ENCODE peak calls at places on chromosomes 7 and 10, in nine cellular contexts. K is CD4-positive, CD25-positive, alpha-beta regulatory T cell; C is suprapubic skin; O is mammary epithelial cell; T is pancreas; W is HCT116; Z is body of pancreas; F is Panc1; L is kidney epithelial cell. U is an unnamed sample. For H3K36me3, the result is how much of the 10 kb centered on the place peaks cover.

GRCh38 chr10:123687758-123688157 is 21.6 kb downstream of the GPR26 start:
- DNase-seq in T (no peak), C (no peak), L (no peak), F (no peak), K (no peak), W (no peak), Z (no peak), O (no peak), U (no peak)

GRCh38 chr10:79192677-79193003 is 123.9 kb downstream of the ZMIZ1 start:
- DNase-seq in L (no peak), T (no peak), W (no peak), Z (no peak), K (no peak), C (no peak), F (no peak), O (peak), U (no peak)

GRCh38 chr10:132421377-132422168 is 24.6 kb downstream of the PWWP2B start:
- DNase-seq in W (no peak), T (peak), K (peak), F (no peak), Z (peak), O (no peak), L (no peak), C (no peak), U (peak)

GRCh38 chr7:12423355-12423994 is 19.8 kb upstream of the VWDE start:
- DNase-seq in C (no peak), W (no peak), F (no peak), K (no peak), Z (no peak), L (no peak), O (peak), T (no peak), U (no peak)

GRCh38 chr10:91603931-91604331 is 28.9 kb downstream of the PPP1R3C start:
- DNase-seq in L (peak), K (no peak), Z (peak), T (peak), C (no peak), F (no peak), O (peak), W (no peak), U (no peak)

GRCh38 chr10:71840177-71840711 is 10.8 kb downstream of the PSAP start:
- DNase-seq in W (no peak), K (no peak), L (peak), C (no peak), Z (peak), F (no peak), T (peak), O (peak), U (no peak)

GRCh38 chr10:63812491-63812890 is 291.3 kb downstream of the REEP3 start:
- DNase-seq in C (no peak), T (no peak), O (no peak), W (no peak), L (no peak), Z (no peak), K (no peak), F (no peak), U (no peak)

GRCh38 chr10:27747096-27747451 is 1.5 kb upstream of the MKX start:
- DNase-seq in L (no peak), F (no peak), Z (no peak), K (no peak), W (no peak), T (no peak), O (no peak), C (no peak), U (no peak)

GRCh38 chr10:133613699-133614098 is 12.9 kb downstream of the FRG2B start:
- DNase-seq in F (no peak), K (no peak), T (no peak), Z (no peak), C (no peak), W (no peak), O (no peak), L (no peak), U (no peak)

DNA sequence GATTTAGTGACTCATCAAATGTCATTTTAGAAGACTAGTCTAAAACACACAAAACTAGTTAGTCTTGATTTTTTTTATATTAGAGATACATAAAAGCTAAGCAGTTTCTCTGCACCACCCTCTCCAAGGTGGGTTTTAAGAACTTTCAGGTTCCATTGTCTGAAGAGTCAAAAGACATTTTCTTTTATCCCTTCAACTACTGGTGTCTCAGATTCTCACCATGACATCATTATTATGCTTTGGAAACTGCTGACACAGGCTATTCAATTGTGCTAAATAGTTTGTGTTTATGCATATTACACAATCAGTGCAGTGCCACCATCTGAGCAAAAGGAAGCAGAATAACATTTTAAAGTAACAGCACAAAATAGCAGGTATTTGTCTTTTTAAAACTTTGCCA is 52.2 kb downstream of the IGF2BP3 start:
- DNase-seq in T (no peak), K (peak), F (no peak), Z (no peak), W (no peak), C (no peak), L (peak), O (peak), U (peak)
- H3K36me3 ChIP-seq in T (under half), K (under half), F (under half), Z (under half), W (under half), C (under half), L (under half), O (under half), U (under half)

DNA sequence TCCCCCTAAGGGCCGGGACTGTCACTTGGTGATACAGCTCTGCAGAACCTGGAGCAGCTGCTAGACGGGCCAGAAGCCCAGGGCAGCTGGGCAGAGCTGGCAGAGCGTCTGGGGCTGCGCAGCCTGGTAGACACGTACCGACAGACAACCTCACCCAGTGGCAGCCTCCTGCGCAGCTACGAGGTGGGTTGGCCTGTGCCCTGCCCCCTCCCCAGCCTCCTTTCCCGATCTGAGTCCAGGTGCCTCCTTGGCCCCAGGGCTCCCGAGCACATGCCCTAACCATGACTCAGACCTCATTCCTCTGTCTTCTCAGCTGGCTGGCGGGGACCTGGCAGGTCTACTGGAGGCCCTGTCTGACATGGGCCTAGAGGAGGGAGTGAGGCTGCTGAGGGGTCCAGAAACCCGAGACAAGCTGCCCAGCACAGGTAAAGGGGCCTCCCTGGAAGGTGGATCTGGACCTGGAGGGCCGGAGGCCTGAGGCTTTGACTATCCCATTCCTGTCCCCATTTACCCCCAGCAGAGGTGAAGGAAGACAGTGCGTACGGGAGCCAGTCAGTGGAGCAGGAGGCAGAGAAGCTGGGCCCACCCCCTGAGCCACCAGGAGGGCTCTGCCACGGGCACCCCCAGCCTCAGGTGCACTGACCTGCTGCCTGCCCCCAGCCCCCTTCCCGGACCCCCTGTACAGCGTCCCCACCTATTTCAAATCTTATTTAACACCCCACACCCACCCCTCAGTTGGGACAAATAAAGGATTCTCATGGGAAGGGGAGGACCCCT is 6.4 kb downstream of the NFKB2 start:
- DNase-seq in W (no peak), F (no peak), T (no peak), K (no peak), C (peak), Z (no peak), L (no peak), O (peak), U (no peak)
- H3K36me3 ChIP-seq in W (under half), F (under half), T (under half), K (under half), C (under half), Z (under half), L (under half), O (under half), U (under half)

GRCh38 chr7:2219606-2220005 is 13.1 kb downstream of the MAD1L1 start:
- DNase-seq in T (no peak), Z (no peak), K (no peak), O (no peak), F (no peak), C (no peak), W (no peak), L (no peak), U (no peak)

GRCh38 chr7:2219136-2219535 is 13.6 kb downstream of the MAD1L1 start:
- DNase-seq in F (no peak), W (no peak), L (no peak), K (no peak), O (no peak), T (no peak), Z (no peak), C (no peak), U (no peak)

GRCh38 chr7:2217206-2217605 is 15.5 kb downstream of the MAD1L1 start:
- DNase-seq in T (no peak), Z (no peak), W (no peak), O (no peak), F (no peak), L (no peak), K (no peak), C (no peak), U (no peak)

GRCh38 chr7:2217716-2218443 is 14.9 kb downstream of the MAD1L1 start:
- DNase-seq in W (no peak), T (no peak), L (no peak), Z (no peak), C (no peak), F (no peak), K (no peak), O (no peak), U (no peak)

DNA sequence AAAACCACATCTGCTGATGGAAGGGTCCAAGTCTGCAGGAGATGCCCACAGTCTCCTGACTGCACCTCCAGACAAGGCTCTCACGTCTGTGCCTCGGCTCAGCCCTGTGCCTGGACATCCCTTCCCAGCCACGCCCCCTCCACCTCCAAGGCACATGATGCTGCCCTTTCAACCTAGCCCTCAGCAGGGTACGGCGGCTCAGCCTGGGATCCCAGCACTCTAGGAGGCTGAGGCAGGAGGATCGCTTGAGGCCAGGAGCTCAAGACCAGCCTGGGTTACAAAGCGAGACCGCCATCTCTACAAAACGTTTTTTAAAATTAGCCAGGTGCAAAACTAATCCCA is 14.3 kb downstream of the MAD1L1 start:
- DNase-seq in K (no peak), L (no peak), T (no peak), W (no peak), Z (no peak), O (no peak), C (no peak), F (no peak), U (no peak)
- H3K36me3 ChIP-seq in K (under half), L (under half), T (under half), W (under half), Z (under half), O (under half), C (half or more), F (under half), U (under half)

GRCh38 chr7:77309714-77310220 is 106.4 kb downstream of the GSAP start:
- DNase-seq in K (no peak), O (peak), L (no peak), W (no peak), C (no peak), F (no peak), T (no peak), Z (no peak), U (no peak)

GRCh38 chr7:77313876-77314480 is 102.2 kb downstream of the GSAP start:
- DNase-seq in T (no peak), L (no peak), K (no peak), F (no peak), C (no peak), Z (no peak), O (no peak), W (no peak), U (no peak)

GRCh38 chr7:77308792-77309191 is 107.4 kb downstream of the GSAP start:
- DNase-seq in T (no peak), W (no peak), K (no peak), Z (no peak), L (no peak), C (no peak), F (no peak), O (peak), U (no peak)

GRCh38 chr7:77313086-77313485 is 103.1 kb downstream of the GSAP start:
- DNase-seq in K (no peak), C (no peak), T (no peak), O (no peak), Z (no peak), W (no peak), L (no peak), F (no peak), U (no peak)

GRCh38 chr7:77310982-77311381 is 105.2 kb downstream of the GSAP start:
- DNase-seq in Z (no peak), F (no peak), C (no peak), T (no peak), O (no peak), W (no peak), L (no peak), K (no peak), U (no peak)
- H3K36me3 ChIP-seq in Z (under half), F (under half), C (under half), T (under half), O (under half), W (under half), L (under half), K (under half), U (under half)

DNA sequence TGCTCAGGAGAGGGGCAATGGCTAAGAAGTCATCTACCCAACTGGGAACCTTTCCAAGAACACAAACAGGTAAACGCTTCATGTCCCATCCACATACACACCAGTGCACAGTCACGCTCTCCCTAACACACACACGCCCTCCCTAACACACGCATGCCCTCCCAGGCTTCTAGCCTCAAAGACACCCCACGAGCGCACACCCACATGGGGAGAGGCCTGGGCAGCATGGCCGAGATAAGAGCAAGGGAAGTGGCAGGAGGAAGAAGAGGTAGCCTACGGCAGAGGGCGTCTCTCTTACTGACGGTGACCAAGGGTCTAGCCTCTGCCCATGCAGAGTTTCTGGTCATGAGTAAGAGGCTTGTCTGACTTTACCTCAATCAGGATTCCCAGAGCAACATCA is 3.1 kb downstream of the CYREN start:
- DNase-seq in O (no peak), L (no peak), K (no peak), Z (no peak), F (no peak), T (no peak), C (no peak), W (no peak), U (no peak)
- H3K36me3 ChIP-seq in O (under half), L (under half), K (under half), Z (under half), F (under half), T (under half), C (under half), W (under half), U (under half)

GRCh38 chr10:67976292-67977245 is 92.1 kb downstream of the SIRT1 start:
- DNase-seq in W (no peak), Z (peak), F (no peak), O (no peak), T (peak), L (no peak), C (no peak), K (no peak), U (no peak)
- H3K36me3 ChIP-seq in W (under half), Z (under half), F (under half), O (under half), T (under half), L (under half), C (half or more), K (half or more), U (under half)

GRCh38 chr7:98944386-98944785 is 66.1 kb downstream of the TRRAP start:
- DNase-seq in W (no peak), L (no peak), O (no peak), C (no peak), K (no peak), F (no peak), Z (no peak), T (no peak), U (no peak)

GRCh38 chr7:98945852-98946251 is 67.5 kb downstream of the TRRAP start:
- DNase-seq in O (no peak), T (no peak), W (no peak), C (no peak), L (no peak), K (no peak), Z (no peak), F (no peak), U (no peak)

GRCh38 chr7:98946389-98946788 is 68.1 kb downstream of the TRRAP start:
- DNase-seq in C (no peak), F (no peak), W (no peak), Z (no peak), L (no peak), K (no peak), T (no peak), O (no peak), U (no peak)

DNA sequence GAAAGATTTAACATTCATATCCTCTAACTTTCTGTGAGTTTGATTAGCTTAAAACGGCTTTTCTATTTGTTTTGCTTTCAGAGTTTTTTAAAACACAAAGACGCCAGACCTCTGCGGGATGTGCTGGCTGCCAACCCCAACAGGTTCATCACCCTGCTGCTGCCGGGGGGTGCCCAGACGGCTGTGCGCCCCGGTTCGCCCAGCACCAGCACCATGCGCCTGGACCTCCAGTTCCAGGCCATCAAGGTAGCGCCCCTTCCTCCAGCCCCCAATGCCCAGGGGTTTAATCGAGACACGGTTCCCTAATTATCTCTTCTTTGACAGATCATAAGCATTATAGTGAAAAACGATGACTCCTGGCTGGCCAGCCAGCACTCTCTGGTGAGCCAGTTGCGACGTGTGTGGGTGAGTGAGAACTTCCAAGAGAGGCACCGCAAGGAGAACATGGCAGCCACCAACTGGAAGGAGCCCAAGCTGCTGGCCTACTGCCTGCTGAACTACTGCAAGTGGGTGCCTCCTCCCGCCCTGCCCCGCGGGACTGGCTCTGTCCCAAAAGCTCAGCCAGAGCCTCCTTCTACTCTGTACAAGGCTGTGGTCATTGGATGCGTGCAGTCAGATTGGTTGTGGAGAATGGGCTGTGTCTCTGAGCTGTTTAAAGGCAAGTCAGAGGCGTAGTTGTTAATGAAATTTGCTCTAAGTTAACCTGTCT is 71.2 kb downstream of the TRRAP start:
- DNase-seq in F (no peak), L (no peak), K (no peak), C (no peak), W (no peak), O (no peak), T (no peak), Z (no peak), U (no peak)
- H3K36me3 ChIP-seq in F (under half), L (under half), K (half or more), C (half or more), W (under half), O (under half), T (under half), Z (under half), U (under half)

GRCh38 chr7:158760445-158760764 is 55.8 kb upstream of the NCAPG2 start:
- DNase-seq in Z (no peak), K (no peak), F (no peak), T (no peak), L (no peak), C (no peak), O (no peak), W (no peak), U (no peak)
- H3K36me3 ChIP-seq in Z (under half), K (half or more), F (under half), T (under half), L (under half), C (half or more), O (under half), W (under half), U (under half)

U was measured in MM.1S.